ENCODE peak calls at places on chromosome 20, in nine cellular contexts. C, T, V, K, I, F, H, X and P are unnamed samples.

GRCh38 chr20:19812696-19813095 is 54.6 kb downstream of the RIN2 start:
- DNase-seq in T (no peak), H (no peak), X (no peak), F (no peak), K (no peak), V (no peak), C (no peak), I (no peak), P (no peak)

GRCh38 chr20:49866051-49866450 is 49.3 kb downstream of the SPATA2 start:
- DNase-seq in X (no peak), V (no peak), K (no peak), T (no peak), I (peak; percentile 42), F (peak; percentile 84), H (no peak), C (no peak), P (no peak)

GRCh38 chr20:62141397-62142251 is 1.6 kb downstream of the PSMA7 start:
- DNase-seq in C (peak; percentile 46), H (peak; percentile 29), I (no peak), X (peak; percentile 54), V (no peak), K (peak; percentile 69), T (no peak), F (no peak), P (no peak)

GRCh38 chr20:44264287-44264686 is 17.2 kb downstream of the GDAP1L1 start:
- DNase-seq in T (peak; percentile 57), K (no peak), X (peak; percentile 52), C (no peak), I (no peak), H (no peak), V (no peak), F (no peak), P (no peak)

GRCh38 chr20:34001378-34001777 is 7.7 kb downstream of the RALY start:
- DNase-seq in V (no peak), K (no peak), H (no peak), T (no peak), C (no peak), F (no peak), X (no peak), I (no peak), P (no peak)

GRCh38 chr20:51860015-51860882 is 57.9 kb upstream of the SALL4 start:
- DNase-seq in V (no peak), I (peak; percentile 82), H (no peak), C (no peak), K (no peak), X (no peak), T (peak; percentile 16), F (peak; percentile 75), P (no peak)

GRCh38 chr20:45918182-45918737 is 6.3 kb upstream of the PLTP start:
- DNase-seq in V (no peak), T (no peak), X (no peak), K (no peak), I (no peak), F (no peak), H (peak; percentile 71), C (no peak), P (no peak)

GRCh38 chr20:53750827-53751393 is 157.3 kb upstream of the ZNF217 start:
- DNase-seq in C (no peak), F (peak; percentile 95), H (peak; percentile 75), T (no peak), K (no peak), X (no peak), V (no peak), I (peak; percentile 94), P (no peak)

GRCh38 chr20:31922181-31922580 is 29.7 kb downstream of the PDRG1 start:
- DNase-seq in T (no peak), C (no peak), H (no peak), I (no peak), K (no peak), V (no peak), X (no peak), F (no peak), P (no peak)

GRCh38 chr20:31920275-31920855 is 31.5 kb downstream of the PDRG1 start:
- DNase-seq in X (peak; percentile 35), H (no peak), T (no peak), K (no peak), I (no peak), V (no peak), F (no peak), C (no peak), P (no peak)

GRCh38 chr20:31918471-31919105 is 33.3 kb downstream of the PDRG1 start:
- DNase-seq in T (no peak), X (no peak), H (no peak), K (no peak), I (no peak), C (no peak), V (no peak), F (no peak), P (no peak)

GRCh38 chr20:31922588-31922987 is 29.3 kb downstream of the PDRG1 start:
- DNase-seq in C (no peak), T (no peak), I (no peak), K (no peak), X (no peak), F (no peak), H (no peak), V (no peak), P (no peak)

GRCh38 chr20:31919756-31920155 is 32.1 kb downstream of the PDRG1 start:
- DNase-seq in I (no peak), H (no peak), K (no peak), X (no peak), V (no peak), C (no peak), T (no peak), F (no peak), P (no peak)
- TF ChIP-seq CTCF in I (no peak), H (no peak), K (no peak), X (no peak), V (no peak), C (no peak), T (no peak), F (no peak), P (no peak)

GRCh38 chr20:3775457-3775856 is 5.8 kb downstream of the SPEF1 start:
- DNase-seq in I (no peak), V (no peak), H (no peak), X (no peak), F (no peak), K (no peak), C (no peak), T (no peak), P (no peak)

GRCh38 chr20:3778976-3779375 is 2.3 kb downstream of the SPEF1 start:
- DNase-seq in I (no peak), T (no peak), C (no peak), X (no peak), V (no peak), K (peak; percentile 73), H (no peak), F (no peak), P (no peak)

GRCh38 chr20:3781153-3781910 is at the start of gene SPEF1:
- DNase-seq in K (peak; percentile 81), V (peak; percentile 89), I (peak; percentile 96), F (peak; percentile 86), C (peak; percentile 73), T (peak; percentile 73), X (peak; percentile 97), H (peak; percentile 93), P (no peak)

GRCh38 chr20:3777381-3777725 is 3.9 kb downstream of the SPEF1 start:
- DNase-seq in H (no peak), F (no peak), K (no peak), X (peak; percentile 35), V (no peak), T (no peak), C (no peak), I (no peak), P (no peak)

DNA sequence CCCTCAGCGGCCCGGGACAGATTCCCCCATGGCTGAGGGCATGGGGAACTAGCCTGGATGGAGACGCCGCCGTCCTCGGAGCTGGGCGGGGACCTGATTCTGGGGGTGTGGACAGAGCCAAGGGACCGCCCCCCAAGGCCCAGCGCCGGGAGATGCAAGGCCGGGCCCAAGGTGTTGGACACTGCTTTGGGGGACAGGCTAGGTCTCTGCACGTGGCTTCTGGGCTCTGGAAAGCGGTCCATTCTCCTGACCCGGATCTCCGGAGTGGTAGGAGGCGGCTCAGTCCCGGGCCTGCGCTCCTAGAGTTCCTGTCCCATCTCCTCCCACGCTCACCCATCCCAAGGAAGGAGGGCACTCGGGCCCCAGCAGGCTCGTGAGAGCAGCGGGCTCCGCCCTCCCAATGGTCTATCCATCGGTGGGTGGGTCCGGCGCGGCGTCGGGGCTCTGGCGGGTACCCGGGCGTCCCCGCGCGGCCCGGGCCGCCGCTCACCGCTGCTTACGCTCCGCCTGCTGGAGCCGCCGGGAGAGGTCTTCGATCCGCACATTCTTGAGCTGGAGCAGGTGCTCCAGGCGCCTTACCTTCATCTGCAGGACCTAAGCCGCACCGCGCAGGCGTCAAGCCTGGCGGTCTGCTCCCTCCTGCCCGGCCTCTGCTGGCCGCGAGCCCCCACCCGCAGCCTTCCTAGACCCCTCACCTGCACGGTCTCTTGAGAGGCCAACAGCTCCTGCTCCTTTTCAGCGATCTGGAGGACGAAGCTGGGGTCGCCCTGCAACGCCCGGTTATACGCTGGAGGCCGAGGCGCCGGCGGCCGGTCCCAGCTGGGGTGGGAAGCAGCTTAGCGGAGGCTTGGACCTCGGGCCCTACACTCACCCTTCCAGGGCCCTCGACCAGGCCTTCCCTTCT is 3.3 kb downstream of the SPEF1 start:
- DNase-seq in X (peak; percentile 81), I (peak; percentile 6), C (peak; percentile 39), V (peak; percentile 69), T (peak; percentile 68), F (no peak), H (peak; percentile 52), K (peak; percentile 96), P (no peak)
- TF ChIP-seq CTCF in X (no peak), I (peak; percentile 11), C (no peak), V (no peak), T (no peak), F (peak; percentile 7), H (peak; percentile 4), K (peak; percentile 11), P (no peak)

DNA sequence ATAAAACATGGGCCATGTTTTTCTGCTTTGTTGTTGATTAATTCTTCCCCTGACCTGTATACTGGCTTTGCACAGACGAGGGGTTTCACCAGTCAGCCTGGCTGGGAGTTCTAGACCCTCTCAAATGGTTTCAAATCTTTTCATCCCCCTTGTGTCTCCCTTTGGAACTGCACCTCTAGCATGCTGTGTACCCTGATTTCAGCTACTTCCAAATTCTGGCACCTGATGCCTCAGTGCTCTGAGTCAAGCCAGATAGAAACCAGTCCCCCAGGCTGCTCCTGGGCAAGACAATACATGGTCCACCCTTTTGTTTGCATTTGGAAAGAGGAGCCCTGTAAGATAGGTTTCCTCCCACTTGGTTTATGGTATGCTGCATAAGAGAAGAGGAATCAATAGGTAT is 290.2 kb downstream of the BTBD3 start:
- DNase-seq in F (no peak), V (no peak), H (peak; percentile 67), T (peak; percentile 41), X (peak; percentile 75), K (no peak), I (no peak), C (peak; percentile 49), P (no peak)
- TF ChIP-seq CTCF in F (peak; percentile 59), V (no peak), H (peak; percentile 79), T (peak; percentile 57), X (peak; percentile 71), K (peak; percentile 48), I (peak; percentile 69), C (peak; percentile 46), P (peak; percentile 74)

GRCh38 chr20:57508381-57508780 is 16.6 kb downstream of the CTCFL start:
- DNase-seq in T (no peak), X (peak; percentile 82), V (no peak), H (no peak), I (no peak), K (no peak), C (no peak), F (no peak), P (no peak)

GRCh38 chr20:57508831-57509230 is 16.1 kb downstream of the CTCFL start:
- DNase-seq in V (no peak), I (no peak), C (no peak), K (no peak), F (no peak), H (no peak), X (peak; percentile 68), T (no peak), P (no peak)

GRCh38 chr20:57512432-57512831 is 12.5 kb downstream of the CTCFL start:
- DNase-seq in F (no peak), V (no peak), T (no peak), I (no peak), K (no peak), X (no peak), H (no peak), C (no peak), P (no peak)

GRCh38 chr20:57507477-57507876 is 17.5 kb downstream of the CTCFL start:
- DNase-seq in I (no peak), T (no peak), V (no peak), C (no peak), F (no peak), H (peak; percentile 22), K (no peak), X (no peak), P (no peak)

GRCh38 chr20:57509665-57510237 is 15.2 kb downstream of the CTCFL start:
- DNase-seq in X (peak; percentile 44), K (no peak), C (peak; percentile 77), I (no peak), F (no peak), H (peak; percentile 16), V (peak; percentile 48), T (peak; percentile 48), P (no peak)
- TF ChIP-seq CTCF in X (peak; percentile 38), K (peak; percentile 11), C (peak; percentile 72), I (peak; percentile 66), F (peak; percentile 59), H (peak; percentile 60), V (peak; percentile 47), T (peak; percentile 27), P (peak; percentile 59)